ENCODE peak calls at places on chromosomes 12 and 14, in seven cellular contexts. I is MM.1S; X is HFFc6; Q is activated CD8-positive, alpha-beta T cell treated with anti-CD3 and anti-CD28 coated beads for 36 hours; S is prostate gland; B is Panc1; Z is ovary. R is an unnamed sample.

GRCh38 chr12:116153983-116154382 is 123.5 kb downstream of the MED13L start:
- DNase-seq in I (no peak), X (no peak), Q (no peak), S (no peak), B (no peak), Z (no peak), R (no peak)

GRCh38 chr12:62934799-62935674 is at the start of gene PPM1H:
- DNase-seq in I (peak), X (peak), Q (peak), S (peak), B (peak), Z (peak), R (peak)

GRCh38 chr12:22046090-22046967 is at the start of gene CMAS:
- DNase-seq in I (peak), X (peak), Q (peak), S (peak), B (no peak), Z (peak), R (peak)

GRCh38 chr12:9707864-9708808 is 24.8 kb downstream of the CLECL1 start:
- DNase-seq in I (peak), X (peak), Q (peak), S (peak), B (no peak), Z (no peak), R (no peak)

GRCh38 chr12:53951577-53952334 is 2.9 kb upstream of the HOXC12 start:
- DNase-seq in I (no peak), X (no peak), Q (no peak), S (no peak), B (no peak), Z (no peak), R (no peak)

GRCh38 chr14:34340226-34340625 is 121.8 kb downstream of the SPTSSA start:
- DNase-seq in I (no peak), X (peak), Q (no peak), S (no peak), B (no peak), Z (no peak), R (no peak)

GRCh38 chr12:131959137-131959536 is 9.4 kb downstream of the EP400 start:
- DNase-seq in I (no peak), X (no peak), Q (no peak), S (no peak), B (no peak), Z (no peak), R (no peak)

GRCh38 chr12:101927042-101927441 is 49.7 kb downstream of the DRAM1 start:
- DNase-seq in I (no peak), X (no peak), Q (no peak), S (no peak), B (no peak), Z (no peak), R (no peak)

GRCh38 chr12:104222981-104223380 is 7.4 kb downstream of the TXNRD1 start:
- DNase-seq in I (no peak), X (no peak), Q (no peak), S (no peak), B (no peak), Z (no peak), R (no peak)

GRCh38 chr14:61839452-61839851 is 77.2 kb downstream of the SNAPC1 start:
- DNase-seq in I (no peak), X (peak), Q (no peak), S (no peak), B (no peak), Z (no peak), R (no peak)

GRCh38 chr14:100078216-100078780 is 13.1 kb downstream of the EVL start:
- DNase-seq in I (no peak), X (no peak), Q (peak), S (no peak), B (no peak), Z (no peak), R (no peak)

GRCh38 chr14:103126873-103127304 is 3.6 kb downstream of the TNFAIP2 start:
- DNase-seq in I (no peak), X (no peak), Q (no peak), S (peak), B (no peak), Z (peak), R (no peak)
- TF ChIP-seq CTCF in I (no peak), X (no peak), Q (no peak), S (peak), B (peak), Z (no peak), R (no peak)

GRCh38 chr12:52307836-52308806 is 13.1 kb downstream of the KRT83 start:
- DNase-seq in I (no peak), X (no peak), Q (peak), S (peak), B (no peak), Z (no peak), R (peak)
- TF ChIP-seq CTCF in I (no peak), X (peak), Q (peak), S (no peak), B (peak), Z (no peak), R (no peak)

GRCh38 chr14:106442857-106443256 is 916.5 kb downstream of the TMEM121 start:
- DNase-seq in I (peak), X (no peak), Q (no peak), S (no peak), B (no peak), Z (no peak), R (peak)
- TF ChIP-seq CTCF in I (peak), X (no peak), Q (no peak), S (no peak), B (peak), Z (no peak), R (no peak)

GRCh38 chr14:54814076-54814475 is 88.5 kb downstream of the GCH1 start:
- DNase-seq in I (no peak), X (no peak), Q (peak), S (no peak), B (no peak), Z (no peak), R (no peak)
- TF ChIP-seq CTCF in I (peak), X (peak), Q (peak), S (no peak), B (peak), Z (no peak), R (peak)

GRCh38 chr12:125341422-125341821 is 276.2 kb downstream of the AACS start:
- DNase-seq in I (no peak), X (no peak), Q (no peak), S (no peak), B (no peak), Z (no peak), R (no peak)

GRCh38 chr12:125340791-125341190 is 275.6 kb downstream of the AACS start:
- DNase-seq in I (no peak), X (peak), Q (no peak), S (no peak), B (no peak), Z (no peak), R (no peak)

GRCh38 chr12:125343649-125344048 is 278.4 kb downstream of the AACS start:
- DNase-seq in I (no peak), X (no peak), Q (no peak), S (no peak), B (no peak), Z (no peak), R (no peak)

GRCh38 chr12:125351788-125352187 is 286.6 kb downstream of the AACS start:
- DNase-seq in I (no peak), X (no peak), Q (no peak), S (no peak), B (no peak), Z (no peak), R (no peak)

DNA sequence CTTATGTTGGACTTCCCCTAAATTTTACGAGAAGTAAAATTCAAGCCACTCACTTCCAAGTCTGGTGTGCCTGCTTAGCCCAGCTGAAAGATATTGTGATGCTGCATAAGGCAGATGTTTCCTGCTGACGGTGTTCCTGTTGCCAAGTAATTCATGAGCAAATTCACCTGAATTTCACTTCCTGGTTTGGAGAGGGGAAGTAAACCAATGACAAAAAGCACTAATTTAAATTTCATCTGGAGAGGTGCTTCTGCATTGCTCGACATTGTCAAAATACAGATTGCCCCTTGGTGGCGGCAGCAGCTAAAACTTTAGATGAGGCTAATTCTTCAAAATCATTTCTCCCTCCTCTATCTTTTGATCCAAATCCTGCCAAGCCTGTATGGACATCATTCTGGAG is 281.1 kb downstream of the AACS start:
- DNase-seq in I (peak), X (no peak), Q (no peak), S (no peak), B (no peak), Z (no peak), R (no peak)
- TF ChIP-seq CTCF in I (peak), X (no peak), Q (no peak), S (no peak), B (peak), Z (no peak), R (peak)

DNA sequence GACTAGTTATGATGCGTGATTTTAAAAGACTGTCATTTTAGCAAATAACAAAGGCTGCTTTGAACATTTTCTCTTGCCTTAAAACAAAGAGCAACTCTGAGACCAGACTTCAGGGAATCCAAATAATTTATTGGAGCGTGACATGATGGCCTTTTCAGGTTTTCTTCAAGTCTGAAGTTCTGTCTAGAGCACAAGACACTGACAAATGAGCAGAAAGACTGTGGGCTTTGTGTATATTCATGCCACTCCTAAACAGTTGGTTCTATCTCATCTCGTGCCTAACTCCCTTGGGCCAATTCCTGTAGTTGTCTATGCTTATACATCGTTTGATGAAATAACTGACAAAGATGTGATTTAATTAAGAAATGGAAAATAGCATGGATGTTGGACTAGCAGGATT is 47.5 kb downstream of the IFT81 start:
- DNase-seq in I (no peak), X (no peak), Q (no peak), S (no peak), B (no peak), Z (no peak), R (no peak)
- TF ChIP-seq CTCF in I (no peak), X (no peak), Q (no peak), S (no peak), B (no peak), Z (no peak), R (no peak)

GRCh38 chr14:52778702-52779101 is 12.7 kb downstream of the GNPNAT1 start:
- DNase-seq in I (no peak), X (no peak), Q (no peak), S (no peak), B (no peak), Z (no peak), R (no peak)
- TF ChIP-seq CTCF in I (no peak), X (no peak), Q (no peak), S (no peak), B (no peak), Z (no peak), R (no peak)

R was measured in GM13976.